ENCODE peak calls at places on chromosome 20, in nine cellular contexts. A is right lobe of liver; K is hepatocyte; X is H9; T is CD8-positive, alpha-beta T cell; C is neural crest cell; M is left lung; N is SK-N-SH; R is thoracic aorta. L is an unnamed sample.
A peak's percentile ranks its signal among the peaks of the same experiment; 100 is the strongest.

GRCh38 chr20:58102252-58102651 is 126.2 kb downstream of the ANKRD60 start:
- DNase-seq in R (no peak), N (peak; percentile 36), C (no peak), M (no peak), A (no peak), K (no peak), T (no peak), X (no peak), L (no peak)

GRCh38 chr20:25136643-25137559 is 55.0 kb upstream of the VSX1 start:
- DNase-seq in M (peak; percentile 75), N (peak; percentile 37), A (no peak), T (no peak), R (peak; percentile 82), C (no peak), K (peak; percentile 30), X (no peak), L (no peak)

GRCh38 chr20:24388828-24389325 is 80.6 kb upstream of the SYNDIG1 start:
- DNase-seq in N (no peak), A (no peak), X (peak; percentile 18), M (no peak), T (no peak), C (no peak), R (no peak), K (no peak), L (no peak)

GRCh38 chr20:19756756-19757486 is 1.1 kb upstream of the RIN2 start:
- DNase-seq in N (no peak), R (no peak), T (no peak), C (no peak), M (no peak), X (no peak), K (no peak), A (no peak), L (no peak)

GRCh38 chr20:2750343-2751251 is 49.8 kb downstream of the CPXM1 start:
- DNase-seq in N (no peak), A (peak; percentile 58), X (peak; percentile 71), M (no peak), R (no peak), K (peak; percentile 71), T (no peak), C (no peak), L (no peak)

GRCh38 chr20:31764641-31765305 is 25.7 kb downstream of the TPX2 start:
- DNase-seq in N (no peak), X (no peak), C (no peak), A (no peak), R (no peak), T (no peak), K (no peak), M (no peak), L (no peak)

GRCh38 chr20:37343212-37343993 is 2.5 kb upstream of the SRC start:
- DNase-seq in K (no peak), N (no peak), A (no peak), M (peak; percentile 81), R (no peak), C (no peak), T (peak; percentile 33), X (no peak), L (no peak)

GRCh38 chr20:37586078-37586477 is 58.4 kb upstream of the BLCAP start:
- DNase-seq in K (no peak), R (no peak), A (no peak), N (no peak), T (no peak), M (no peak), C (no peak), X (no peak), L (no peak)

GRCh38 chr20:11140359-11140758 is 466.6 kb upstream of the JAG1 start:
- DNase-seq in C (no peak), K (no peak), N (no peak), X (no peak), M (no peak), R (no peak), T (no peak), A (no peak), L (no peak)

GRCh38 chr20:50921055-50921454 is 10.2 kb downstream of the ADNP start:
- DNase-seq in R (no peak), A (no peak), C (no peak), K (no peak), T (no peak), N (no peak), M (no peak), X (no peak), L (no peak)

GRCh38 chr20:2475850-2476741 is 5.5 kb upstream of the SNRPB start:
- DNase-seq in M (no peak), X (no peak), K (no peak), T (no peak), R (no peak), C (no peak), A (peak; percentile 28), N (no peak), L (no peak)

GRCh38 chr20:53677447-53678314 is 84.0 kb upstream of the ZNF217 start:
- DNase-seq in R (no peak), N (no peak), M (no peak), A (peak; percentile 64), K (peak; percentile 75), C (peak; percentile 7), T (no peak), X (peak; percentile 42), L (no peak)

DNA sequence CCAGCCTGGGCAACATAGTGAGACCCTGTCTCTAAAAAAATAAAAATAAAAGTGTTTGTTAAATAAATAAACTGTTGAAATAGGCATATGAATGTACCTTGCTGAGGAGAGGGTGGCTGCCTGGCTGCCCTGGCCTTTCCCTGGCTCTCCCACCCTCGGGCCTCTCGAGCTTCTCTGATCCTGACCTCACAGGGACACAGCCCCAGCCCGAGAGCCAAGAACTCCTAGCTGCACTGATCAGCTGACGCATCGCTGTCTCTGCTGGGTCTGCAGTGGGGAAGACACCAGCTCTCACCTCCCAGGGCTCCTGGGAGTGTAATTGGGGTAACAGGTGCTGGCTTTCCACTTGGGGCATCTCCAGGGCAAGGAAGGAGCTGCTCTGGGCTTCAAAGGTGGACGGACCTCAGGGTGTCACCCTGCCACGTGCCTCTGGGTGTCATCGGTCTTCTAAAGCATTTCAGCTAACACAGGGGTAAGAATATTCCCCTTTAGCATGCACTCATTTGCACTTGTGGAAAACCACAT is 6.9 kb downstream of the TCF15 start:
- DNase-seq in K (no peak), N (no peak), X (no peak), C (no peak), T (no peak), M (no peak), R (no peak), A (peak; percentile 16), L (no peak)
- TF ChIP-seq CTCF in K (no peak), N (no peak), X (no peak), C (no peak), T (no peak), M (no peak), R (no peak), A (no peak), L (no peak)

GRCh38 chr20:9977629-9978028 is 57.2 kb upstream of the ANKEF1 start:
- DNase-seq in N (no peak), K (no peak), X (no peak), R (no peak), T (no peak), A (no peak), C (no peak), M (no peak), L (no peak)

GRCh38 chr20:9971746-9972145 is 63.0 kb upstream of the ANKEF1 start:
- DNase-seq in M (no peak), X (no peak), A (no peak), N (no peak), R (no peak), T (no peak), C (no peak), K (no peak), L (no peak)

GRCh38 chr20:9978395-9979004 is 56.3 kb upstream of the ANKEF1 start:
- DNase-seq in X (no peak), R (no peak), M (no peak), A (no peak), K (peak; percentile 86), N (peak; percentile 66), T (peak; percentile 25), C (peak; percentile 19), L (no peak)

GRCh38 chr20:9969626-9970025 is 65.2 kb upstream of the ANKEF1 start:
- DNase-seq in A (no peak), N (no peak), X (no peak), T (no peak), M (no peak), C (no peak), R (no peak), K (no peak), L (no peak)

DNA sequence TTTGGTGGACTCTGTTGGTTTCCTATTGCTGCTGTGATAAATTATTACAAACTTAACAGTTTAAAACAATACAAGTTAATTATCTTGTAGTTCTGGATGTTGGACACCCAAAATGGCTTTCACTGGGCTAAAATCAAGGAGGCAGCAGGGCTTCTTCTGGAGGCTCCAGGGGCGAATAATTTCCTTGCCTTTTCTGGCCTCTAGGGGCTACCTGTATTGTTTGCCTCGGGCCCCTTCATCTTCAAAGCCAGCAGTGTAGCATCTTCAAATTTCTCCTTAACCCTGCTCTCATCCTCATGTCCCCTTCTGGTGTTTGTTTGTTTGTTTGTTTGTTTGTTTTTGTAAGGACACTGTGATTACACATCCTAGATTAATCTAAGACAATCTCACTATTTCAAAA is 60.5 kb upstream of the ANKEF1 start:
- DNase-seq in M (no peak), R (no peak), K (no peak), X (no peak), N (no peak), T (no peak), A (no peak), C (no peak), L (no peak)
- TF ChIP-seq CTCF in M (no peak), R (no peak), K (no peak), X (peak; percentile 56), N (peak; percentile 26), T (no peak), A (no peak), C (peak; percentile 42), L (no peak)

GRCh38 chr20:59253779-59254319 is 46.6 kb upstream of the EDN3 start:
- DNase-seq in K (no peak), M (no peak), A (no peak), T (peak; percentile 70), X (no peak), R (no peak), C (no peak), N (peak; percentile 13), L (no peak)
- TF ChIP-seq CTCF in K (no peak), M (no peak), A (no peak), T (no peak), X (no peak), R (no peak), C (no peak), N (no peak), L (no peak)

DNA sequence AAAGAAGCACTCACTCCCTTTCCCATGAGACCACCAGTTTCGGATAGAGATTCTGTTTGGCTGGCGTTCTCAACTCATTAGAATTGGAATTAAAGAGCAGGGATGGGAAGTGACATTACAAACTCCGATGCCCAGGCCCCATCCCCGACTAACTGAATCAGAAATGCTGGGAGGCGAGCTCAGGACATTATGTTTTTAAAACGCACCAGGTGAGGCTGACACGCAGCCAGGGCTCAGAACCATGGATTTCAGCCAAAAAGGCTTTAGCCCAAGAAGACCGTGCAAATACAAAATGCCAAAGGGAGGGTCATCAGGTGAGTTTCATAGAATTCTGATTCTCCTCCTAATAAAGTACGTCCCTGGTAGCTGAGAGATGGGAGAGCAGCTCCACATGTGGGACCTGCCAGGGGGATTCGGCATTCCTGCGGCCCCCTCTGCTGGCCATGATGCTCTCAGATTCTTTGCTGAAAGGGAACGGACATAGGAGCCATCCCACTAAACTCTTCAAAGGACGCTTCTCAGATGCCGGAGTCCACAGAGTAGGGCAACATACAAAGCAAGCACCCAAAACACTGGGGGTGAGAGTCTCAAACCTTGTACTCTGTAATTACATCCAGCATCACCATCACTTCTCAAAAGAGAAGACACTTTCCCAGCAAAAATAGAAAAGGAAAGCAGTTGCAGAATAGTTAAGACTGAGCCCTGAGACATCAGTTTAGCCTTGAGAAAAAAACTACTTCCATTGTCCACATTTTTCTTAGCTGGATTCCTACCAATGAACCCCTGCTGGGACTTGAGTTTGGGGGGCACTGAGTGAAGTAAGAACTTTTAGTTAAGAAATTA is 205.2 kb downstream of the BMP7 start:
- DNase-seq in K (peak; percentile 67), C (peak; percentile 68), X (peak; percentile 78), M (no peak), A (no peak), T (no peak), N (peak; percentile 70), R (no peak), L (peak; percentile 79)
- TF ChIP-seq CTCF in K (peak; percentile 69), C (peak; percentile 70), X (peak; percentile 81), M (no peak), A (no peak), T (no peak), N (peak; percentile 45), R (no peak), L (peak; percentile 37)